ENCODE peak calls at places on chromosomes 6 and 20, in six cellular contexts. E is gastrocnemius medialis, K is tibial nerve, W is right lobe of liver, O is ovary, C is esophagus squamous epithelium. L is an unnamed sample. For H3K4me1, the result is how much of the 10 kb centered on the place peaks cover.

GRCh38 chr6:42120895-42121865 is 21.2 kb downstream of the C6orf132 start:
- DNase-seq in C (no peak), K (no peak), E (no peak), O (no peak), W (no peak), L (no peak)

GRCh38 chr20:5842465-5842864 is 92.3 kb downstream of the SHLD1 start:
- DNase-seq in K (no peak), E (no peak), C (no peak), O (no peak), W (no peak), L (no peak)

GRCh38 chr20:31547720-31548298 is 33.6 kb downstream of the HM13 start:
- DNase-seq in C (no peak), K (no peak), W (no peak), E (no peak), O (no peak), L (no peak)

GRCh38 chr6:78460711-78461110 is 406.6 kb upstream of the IRAK1BP1 start:
- DNase-seq in K (no peak), O (no peak), W (no peak), C (no peak), E (no peak), L (no peak)

GRCh38 chr6:105345506-105345905 is 57.4 kb downstream of the PREP start:
- DNase-seq in E (peak), C (no peak), O (no peak), K (no peak), W (no peak), L (no peak)

GRCh38 chr6:136989591-136990578 is 54.9 kb downstream of the IL20RA start:
- DNase-seq in C (no peak), W (no peak), K (no peak), E (no peak), O (peak), L (peak)

GRCh38 chr20:15058836-15059235 is 721.4 kb upstream of the FLRT3 start:
- DNase-seq in E (no peak), O (no peak), W (no peak), K (no peak), C (no peak), L (no peak)

GRCh38 chr6:33147807-33148666 is 44.2 kb downstream of the COL11A2 start:
- DNase-seq in E (no peak), K (peak), C (no peak), W (no peak), O (no peak), L (no peak)

GRCh38 chr6:55963301-55963700 is 87.9 kb upstream of the BMP5 start:
- DNase-seq in C (no peak), K (no peak), E (no peak), W (no peak), O (no peak), L (no peak)

GRCh38 chr6:168583821-168584220 is 142.8 kb downstream of the SMOC2 start:
- DNase-seq in C (no peak), K (no peak), E (no peak), W (no peak), O (no peak), L (no peak)

GRCh38 chr6:54595844-54596243 is 250.7 kb upstream of the FAM83B start:
- DNase-seq in O (no peak), W (no peak), K (no peak), C (no peak), E (no peak), L (no peak)

GRCh38 chr20:51586005-51586440 is 43.5 kb upstream of the NFATC2 start:
- DNase-seq in O (no peak), E (no peak), K (no peak), W (no peak), C (no peak), L (no peak)

GRCh38 chr6:747921-748320 is 55.0 kb upstream of the EXOC2 start:
- DNase-seq in E (no peak), O (no peak), K (no peak), C (no peak), W (no peak), L (no peak)

GRCh38 chr6:113642714-113643442 is 214.3 kb upstream of the MARCKS start:
- DNase-seq in K (no peak), O (no peak), W (peak), E (no peak), C (no peak), L (no peak)

GRCh38 chr6:158468666-158469065 is 91.2 kb upstream of the TMEM181 start:
- DNase-seq in K (no peak), E (no peak), C (no peak), O (no peak), W (no peak), L (no peak)

GRCh38 chr6:5471044-5471443 is 209.7 kb downstream of the FARS2 start:
- DNase-seq in C (no peak), O (no peak), K (peak), E (no peak), W (peak), L (no peak)

GRCh38 chr6:99425647-99426453 is 742 bp upstream of the PNISR start:
- DNase-seq in O (peak), K (peak), C (peak), W (peak), E (peak), L (peak)
- TF ChIP-seq POLR2A in O (no peak), K (no peak), C (no peak), W (no peak), E (no peak), L (no peak)

GRCh38 chr20:59159822-59160740 is 3.5 kb upstream of the ZNF831 start:
- DNase-seq in O (no peak), E (no peak), W (no peak), K (no peak), C (no peak), L (no peak)
- H3K4me1 ChIP-seq in O (under half), E (under half), W (under half), K (under half), C (under half), L (under half)

GRCh38 chr6:3163248-3163594 is 5.9 kb upstream of the TUBB2A start:
- DNase-seq in C (no peak), K (peak), W (no peak), E (no peak), O (no peak), L (no peak)

GRCh38 chr6:3164388-3164787 is 7.0 kb upstream of the TUBB2A start:
- DNase-seq in K (no peak), C (no peak), E (no peak), O (no peak), W (no peak), L (no peak)

GRCh38 chr6:3162067-3162497 is 4.7 kb upstream of the TUBB2A start:
- DNase-seq in C (no peak), K (no peak), W (no peak), O (no peak), E (no peak), L (no peak)

GRCh38 chr6:3159805-3160781 is 2.7 kb upstream of the TUBB2A start:
- DNase-seq in E (no peak), O (no peak), C (peak), K (peak), W (peak), L (no peak)

DNA sequence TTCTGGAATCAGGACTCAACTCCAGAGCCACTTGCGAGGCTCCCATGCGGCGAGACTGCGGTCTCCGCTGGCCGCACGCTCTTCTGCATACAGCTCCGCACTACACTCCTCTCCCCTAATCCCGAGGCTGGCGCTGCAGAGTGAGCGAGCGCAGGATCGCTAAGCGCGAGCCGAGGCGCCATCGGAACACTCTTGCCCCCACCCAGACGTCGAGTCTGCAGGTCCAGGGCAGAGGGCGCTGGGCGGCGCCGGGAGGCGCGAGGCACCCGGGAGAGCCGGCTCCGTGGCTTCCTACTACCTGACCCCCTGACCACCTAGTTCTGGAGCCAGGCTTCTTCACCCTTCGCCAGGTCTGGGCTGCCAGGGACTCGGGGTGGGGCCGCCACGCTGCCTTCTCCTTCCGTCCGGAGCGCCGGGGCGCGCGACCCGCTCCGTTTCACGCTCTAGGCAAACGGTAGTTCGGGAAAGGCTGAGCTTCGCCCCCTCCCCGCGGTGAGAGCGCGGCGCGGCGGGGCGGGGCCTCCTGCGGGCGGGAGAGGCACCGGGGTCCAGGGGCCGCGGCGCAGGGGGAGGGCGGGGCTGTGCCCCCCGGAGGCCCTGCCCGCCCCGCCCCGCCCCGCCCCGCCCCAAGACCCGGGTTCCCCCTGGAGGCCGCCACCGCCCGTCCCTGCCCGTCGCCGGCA is 5.4 kb upstream of the TUBB2A start:
- DNase-seq in C (no peak), W (peak), K (no peak), E (peak), O (peak), L (peak)
- TF ChIP-seq POLR2A in C (no peak), W (peak), K (peak), E (peak), O (no peak), L (no peak)

DNA sequence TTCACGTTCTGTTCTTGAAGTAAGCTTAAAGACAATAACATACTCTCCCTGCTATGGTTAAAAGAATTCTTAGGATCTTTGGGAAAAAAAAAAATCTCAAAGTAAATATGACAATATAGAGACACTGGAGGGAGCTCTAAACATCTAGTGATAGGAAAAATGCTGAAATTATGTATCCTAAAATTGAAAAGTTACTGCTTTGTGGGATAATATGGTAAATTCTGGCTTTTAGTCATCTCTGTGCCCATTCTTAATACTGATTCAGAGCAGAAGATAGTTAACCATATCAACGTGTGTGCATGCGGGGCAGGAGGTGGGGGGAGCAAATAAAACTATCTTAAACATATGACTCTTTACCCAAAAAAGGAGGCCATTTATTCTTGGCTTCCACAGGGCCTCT is 165.4 kb downstream of the GMPR start:
- DNase-seq in K (no peak), C (no peak), W (no peak), O (no peak), E (no peak), L (no peak)
- H3K4me1 ChIP-seq in K (under half), C (under half), W (under half), O (under half), E (under half), L (under half)